ENCODE peak calls at places on chromosomes 11 and 22, in six cellular contexts. L, G, F, S, Y and Z are unnamed samples.

GRCh38 chr22:33332538-33332937 is 274.4 kb upstream of the SYN3 start:
- DNase-seq in L (no peak), G (no peak), F (no peak), S (no peak), Y (no peak), Z (no peak)

GRCh38 chr11:975824-976223 is 50.2 kb downstream of the AP2A2 start:
- DNase-seq in L (no peak), G (no peak), F (no peak), S (no peak), Y (no peak), Z (no peak)

GRCh38 chr22:40951795-40952602 is 821 bp downstream of the RBX1 start:
- DNase-seq in L (no peak), G (no peak), F (no peak), S (no peak), Y (no peak), Z (no peak)

GRCh38 chr11:93591247-93591898 is 48.2 kb upstream of the SMCO4 start:
- DNase-seq in L (no peak), G (no peak), F (no peak), S (no peak), Y (no peak), Z (no peak)

GRCh38 chr22:19576460-19577421 is 52.5 kb upstream of the CLDN5 start:
- DNase-seq in L (no peak), G (peak), F (peak), S (no peak), Y (peak), Z (peak)

GRCh38 chr22:31639640-31640039 is 22.4 kb downstream of the PISD start:
- DNase-seq in L (no peak), G (no peak), F (peak), S (peak), Y (no peak), Z (no peak)

GRCh38 chr22:20219667-20220628 is 48.2 kb downstream of the RTN4R start:
- DNase-seq in L (no peak), G (no peak), F (no peak), S (no peak), Y (no peak), Z (no peak)

GRCh38 chr11:123228489-123229163 is 33.6 kb upstream of the CLMP start:
- DNase-seq in L (no peak), G (no peak), F (no peak), S (no peak), Y (no peak), Z (no peak)

GRCh38 chr11:27599217-27599616 is 92.6 kb upstream of the LIN7C start:
- DNase-seq in L (no peak), G (no peak), F (no peak), S (no peak), Y (no peak), Z (no peak)

GRCh38 chr11:109033627-109034340 is 368.9 kb downstream of the DDX10 start:
- DNase-seq in L (no peak), G (no peak), F (no peak), S (no peak), Y (no peak), Z (no peak)